ENCODE peak calls at places on chromosomes 6 and 20, in eight cellular contexts. X is SK-N-SH, Z is HCT116, U is hepatocyte, C is GM23248, Y is GM23338, O is MM.1S, I is neural progenitor cell. M is an unnamed sample.

GRCh38 chr6:70667256-70667710 is 400 bp upstream of the SMAP1 start:
- DNase-seq in I (no peak), C (no peak), O (no peak), U (no peak), Y (no peak), Z (no peak), X (no peak), M (no peak)

GRCh38 chr20:10510216-10510615 is 75.1 kb downstream of the SLX4IP start:
- DNase-seq in O (no peak), I (no peak), X (no peak), C (no peak), Z (no peak), U (no peak), Y (no peak), M (no peak)

GRCh38 chr6:164640946-164641345 is 668.5 kb downstream of the C6orf118 start:
- DNase-seq in I (no peak), Z (no peak), Y (no peak), U (no peak), O (peak), X (no peak), C (no peak), M (peak)

GRCh38 chr20:62675156-62675871 is 33.0 kb downstream of the SLCO4A1 start:
- DNase-seq in C (peak), U (no peak), O (no peak), Z (no peak), X (peak), Y (no peak), I (no peak), M (no peak)

GRCh38 chr6:136890194-136890558 is 31.9 kb upstream of the SLC35D3 start:
- DNase-seq in U (no peak), C (no peak), Y (no peak), X (peak), I (no peak), O (no peak), Z (no peak), M (no peak)

GRCh38 chr6:159788757-159789376 is 535 bp downstream of the TCP1 start:
- DNase-seq in X (peak), O (peak), Z (no peak), C (peak), Y (peak), U (peak), I (peak), M (peak)

GRCh38 chr6:142760152-142760551 is 184.8 kb downstream of the HIVEP2 start:
- DNase-seq in X (no peak), Z (no peak), Y (no peak), I (no peak), O (no peak), U (no peak), C (peak), M (no peak)

GRCh38 chr6:83867527-83868161 is 8.2 kb downstream of the CYB5R4 start:
- DNase-seq in X (no peak), Z (peak), U (peak), O (no peak), I (peak), C (peak), Y (peak), M (peak)

GRCh38 chr6:105816875-105817274 is 269.3 kb upstream of the PRDM1 start:
- DNase-seq in Z (no peak), X (no peak), Y (no peak), C (no peak), U (no peak), I (no peak), O (no peak), M (no peak)

GRCh38 chr6:35302604-35303218 is 5.1 kb downstream of the DEF6 start:
- DNase-seq in O (peak), I (no peak), X (peak), Z (peak), U (peak), Y (peak), C (peak), M (peak)

GRCh38 chr6:5950448-5950847 is 56.3 kb downstream of the NRN1 start:
- DNase-seq in Z (no peak), O (no peak), Y (peak), U (no peak), X (peak), I (peak), C (peak), M (peak)

GRCh38 chr20:50450961-50451752 is 59.0 kb upstream of the PTPN1 start:
- DNase-seq in U (peak), X (no peak), Y (peak), C (peak), O (peak), Z (no peak), I (peak), M (peak)

GRCh38 chr6:54493138-54493537 is 184.9 kb downstream of the TINAG start:
- DNase-seq in O (no peak), Z (peak), I (no peak), U (no peak), C (peak), X (no peak), Y (no peak), M (no peak)

GRCh38 chr6:87139236-87139635 is 16.1 kb upstream of the ZNF292 start:
- DNase-seq in Y (peak), I (peak), O (peak), Z (peak), C (peak), U (peak), X (peak), M (peak)

GRCh38 chr6:71393471-71393870 is 104.9 kb downstream of the OGFRL1 start:
- DNase-seq in X (no peak), Y (no peak), Z (no peak), I (no peak), O (no peak), U (no peak), C (peak), M (no peak)

GRCh38 chr20:44026932-44027685 is 112.5 kb downstream of the TOX2 start:
- DNase-seq in U (no peak), I (no peak), C (peak), O (no peak), Y (no peak), Z (no peak), X (peak), M (no peak)

GRCh38 chr6:98648211-98648914 is 186.0 kb upstream of the POU3F2 start:
- DNase-seq in C (no peak), X (no peak), Z (no peak), O (no peak), U (no peak), Y (no peak), I (no peak), M (no peak)

GRCh38 chr6:140174509-140174908 is 800.1 kb upstream of the CITED2 start:
- DNase-seq in Z (peak), U (no peak), C (peak), I (no peak), O (no peak), X (no peak), Y (no peak), M (no peak)

GRCh38 chr6:17965397-17965796 is 22.0 kb downstream of the KIF13A start:
- DNase-seq in X (no peak), O (no peak), Y (no peak), Z (no peak), C (peak), I (no peak), U (no peak), M (no peak)

GRCh38 chr20:23062632-23063031 is 13.2 kb upstream of the THBD start:
- DNase-seq in U (no peak), Z (no peak), I (no peak), Y (no peak), O (no peak), X (no peak), C (no peak), M (no peak)

GRCh38 chr20:3082955-3083952 is 1.3 kb downstream of the AVP start:
- DNase-seq in X (peak), O (no peak), U (no peak), Y (peak), C (no peak), I (peak), Z (no peak), M (no peak)

GRCh38 chr6:14932485-14933178 is 313.2 kb upstream of the JARID2 start:
- DNase-seq in X (no peak), Z (no peak), Y (no peak), O (no peak), U (no peak), I (peak), C (no peak), M (no peak)

GRCh38 chr20:52204136-52204535 is 12.6 kb upstream of the ZFP64 start:
- DNase-seq in X (no peak), Y (no peak), I (no peak), O (no peak), C (no peak), Z (peak), U (no peak), M (peak)

GRCh38 chr6:132205946-132206345 is 195.3 kb downstream of the MOXD1 start:
- DNase-seq in U (no peak), C (peak), Y (no peak), I (peak), O (no peak), Z (no peak), X (no peak), M (no peak)

GRCh38 chr6:37618916-37619605 is 78.6 kb downstream of the MDGA1 start:
- DNase-seq in Y (no peak), X (no peak), O (no peak), U (no peak), Z (no peak), I (peak), C (peak), M (no peak)

GRCh38 chr20:64240243-64241015 is 15.1 kb upstream of the PCMTD2 start:
- DNase-seq in I (no peak), X (no peak), O (no peak), Y (no peak), Z (no peak), U (no peak), C (no peak), M (no peak)

GRCh38 chr6:158730175-158730907 is 80.5 kb downstream of the SYTL3 start:
- DNase-seq in Y (peak), U (peak), Z (peak), C (no peak), O (no peak), X (no peak), I (peak), M (no peak)

GRCh38 chr20:23200914-23201313 is 114.8 kb upstream of the CD93 start:
- DNase-seq in U (peak), O (no peak), X (peak), I (peak), C (peak), Z (peak), Y (peak), M (no peak)

GRCh38 chr6:36780517-36781210 is 58.6 kb downstream of the CPNE5 start:
- DNase-seq in X (no peak), Y (no peak), I (no peak), Z (no peak), U (peak), C (no peak), O (no peak), M (peak)

GRCh38 chr6:116136933-116137340 is 11.0 kb upstream of the COL10A1 start:
- DNase-seq in Y (no peak), X (no peak), U (no peak), Z (no peak), I (no peak), O (no peak), C (no peak), M (no peak)

GRCh38 chr20:20322912-20323311 is 45.0 kb upstream of the INSM1 start:
- DNase-seq in Y (no peak), Z (no peak), X (no peak), C (no peak), O (no peak), I (no peak), U (no peak), M (no peak)

GRCh38 chr6:139721924-139722323 is 347.5 kb upstream of the CITED2 start:
- DNase-seq in I (no peak), O (no peak), X (no peak), U (no peak), Y (no peak), Z (no peak), C (no peak), M (no peak)

GRCh38 chr20:57392512-57393271 is 1.5 kb downstream of the RBM38 start:
- DNase-seq in C (no peak), U (no peak), Z (no peak), X (no peak), O (peak), Y (no peak), I (no peak), M (peak)

GRCh38 chr20:10304474-10305046 is 85.9 kb downstream of the SNAP25 start:
- DNase-seq in I (no peak), O (no peak), Y (no peak), C (no peak), X (no peak), Z (no peak), U (no peak), M (no peak)

GRCh38 chr20:11453430-11453829 is 464.3 kb upstream of the BTBD3 start:
- DNase-seq in O (no peak), Z (no peak), Y (no peak), X (no peak), U (no peak), C (peak), I (no peak), M (no peak)

GRCh38 chr20:41395669-41396664 is 29.3 kb upstream of the EMILIN3 start:
- DNase-seq in Y (peak), Z (no peak), X (no peak), U (no peak), C (peak), I (peak), O (no peak), M (no peak)

GRCh38 chr6:156859686-156860085 is 82.5 kb downstream of the ARID1B start:
- DNase-seq in Z (no peak), O (no peak), C (no peak), I (no peak), U (no peak), X (no peak), Y (no peak), M (no peak)

DNA sequence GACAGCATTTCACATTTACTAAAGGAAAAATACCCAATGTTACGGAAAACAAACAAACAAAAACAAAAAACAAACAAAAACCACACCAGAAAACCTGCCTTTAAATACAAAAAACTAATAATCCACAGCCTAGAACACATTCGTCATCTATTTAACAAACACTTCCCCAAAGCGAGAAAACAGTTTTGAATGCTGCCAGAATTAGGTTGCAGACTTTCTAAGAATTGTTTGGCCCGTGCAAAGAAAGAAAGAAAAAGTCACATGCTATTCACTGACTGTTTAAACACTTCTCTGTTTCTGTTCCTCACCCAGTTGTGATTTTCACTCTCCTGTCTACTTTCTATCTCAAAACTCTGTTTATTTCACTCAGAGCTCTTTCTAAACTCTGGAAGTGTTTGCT is 52.5 kb downstream of the BCAS1 start:
- DNase-seq in C (no peak), I (no peak), X (no peak), Z (no peak), O (peak), U (no peak), Y (no peak), M (peak)
- TF ChIP-seq EZH2phosphoT487 in C (no peak), I (no peak), X (no peak), Z (no peak), O (no peak), U (no peak), Y (no peak), M (no peak)

DNA sequence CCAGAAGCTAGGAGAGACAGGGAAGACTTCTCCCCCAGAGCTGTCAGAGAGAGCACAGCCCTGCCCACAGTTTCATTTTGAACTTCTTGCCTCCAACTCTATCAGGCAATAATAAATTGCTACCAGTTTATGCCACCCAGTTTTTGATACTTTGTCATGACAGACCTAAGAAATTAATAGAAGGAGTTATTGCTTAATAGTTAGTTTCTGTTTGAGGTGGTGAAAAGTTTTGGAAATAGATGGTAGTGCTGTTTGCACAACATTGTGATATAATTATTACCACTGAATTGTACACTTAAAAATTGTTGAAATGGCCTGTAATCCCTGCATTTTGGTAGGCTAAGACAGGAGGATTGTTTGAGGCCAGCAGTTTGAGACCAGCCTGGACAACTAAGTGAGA is 5.0 kb upstream of the MDFI start:
- DNase-seq in C (no peak), Y (no peak), U (no peak), Z (no peak), I (no peak), X (no peak), O (no peak), M (no peak)
- H3K27ac ChIP-seq in C (no peak), Y (no peak), U (no peak), Z (no peak), I (no peak), X (no peak), O (no peak), M (no peak)

GRCh38 chr6:28709478-28710349 is 184.0 kb downstream of the GPX5 start:
- DNase-seq in X (no peak), Z (no peak), U (no peak), O (no peak), Y (peak), I (peak), C (no peak), M (no peak)
- H3K4me3 ChIP-seq in X (peak), Z (no peak), U (peak), O (no peak), Y (peak), I (peak), C (peak), M (no peak)

DNA sequence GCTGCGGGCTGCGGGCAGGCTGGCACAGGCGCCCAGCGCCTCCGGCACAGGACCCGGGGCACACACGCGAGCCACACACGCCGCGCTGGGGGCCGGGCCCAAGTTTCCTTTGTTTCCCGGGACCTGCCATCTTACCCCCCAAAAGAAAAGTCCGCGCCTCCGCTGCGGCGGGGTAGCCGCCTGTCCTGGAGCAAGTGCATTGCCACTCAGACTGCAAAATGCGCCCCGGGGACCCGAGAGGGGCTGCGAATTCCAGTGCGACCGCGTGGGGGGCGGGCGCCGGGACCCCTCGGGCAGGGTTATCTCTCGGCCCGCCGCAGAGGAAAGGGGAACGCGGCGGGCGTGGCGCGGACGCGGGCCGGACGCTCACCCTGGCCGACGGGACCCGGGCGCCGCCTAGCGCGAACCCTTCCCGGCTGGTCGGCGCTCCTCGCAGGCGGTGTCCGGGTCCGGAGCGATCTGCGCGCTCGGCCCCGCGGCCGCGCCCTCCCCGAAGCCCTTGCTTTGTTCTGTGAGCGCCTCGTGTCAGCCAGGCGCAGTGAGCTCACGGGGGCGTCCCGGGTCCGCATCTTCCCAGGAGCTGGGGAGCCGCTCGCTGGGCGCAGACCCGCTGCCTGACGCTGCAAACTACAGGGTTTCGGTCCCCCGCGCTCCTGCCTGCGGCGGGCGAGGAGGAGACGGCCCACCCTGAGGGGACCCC is 620 bp upstream of the CD24 start:
- DNase-seq in C (peak), I (peak), Z (no peak), X (peak), Y (peak), U (peak), O (peak), M (peak)
- TF ChIP-seq EZH2phosphoT487 in C (peak), I (peak), Z (no peak), X (peak), Y (no peak), U (no peak), O (no peak), M (no peak)

GRCh38 chr6:125098253-125098652 is 55.3 kb upstream of the TPD52L1 start:
- DNase-seq in O (no peak), U (no peak), Y (no peak), X (no peak), I (no peak), Z (no peak), C (no peak), M (no peak)
- H3K27ac ChIP-seq in O (no peak), U (no peak), Y (no peak), X (no peak), I (no peak), Z (no peak), C (no peak), M (no peak)

GRCh38 chr6:45421700-45422540 is 44.2 kb upstream of the SUPT3H start:
- DNase-seq in Z (no peak), O (peak), C (peak), Y (peak), U (peak), X (peak), I (peak), M (peak)
- H3K4me3 ChIP-seq in Z (peak), O (peak), C (peak), Y (peak), U (peak), X (peak), I (peak), M (peak)

GRCh38 chr20:37922016-37922415 is 19.1 kb downstream of the VSTM2L start:
- DNase-seq in C (no peak), O (no peak), Y (no peak), I (no peak), X (no peak), Z (no peak), U (no peak), M (no peak)
- TF ChIP-seq EZH2phosphoT487 in C (no peak), O (no peak), Y (no peak), I (no peak), X (no peak), Z (no peak), U (no peak), M (no peak)

GRCh38 chr6:82364087-82365010 is 732 bp downstream of the TPBG start:
- DNase-seq in O (no peak), Z (peak), C (peak), I (peak), U (peak), X (peak), Y (peak), M (no peak)

GRCh38 chr6:82363368-82364086 is at the start of gene TPBG:
- DNase-seq in O (peak), C (peak), U (peak), Y (peak), I (peak), X (peak), Z (peak), M (no peak)

GRCh38 chr6:82362144-82362543 is 1.5 kb upstream of the TPBG start:
- DNase-seq in C (peak), I (no peak), U (no peak), O (no peak), Z (no peak), X (no peak), Y (no peak), M (no peak)

GRCh38 chr6:82362868-82363267 is 749 bp upstream of the TPBG start:
- DNase-seq in X (peak), Y (peak), C (peak), O (no peak), Z (no peak), I (peak), U (peak), M (no peak)

GRCh38 chr6:82365011-82365751 is 1.6 kb downstream of the TPBG start:
- DNase-seq in C (peak), Z (peak), O (no peak), I (peak), Y (peak), U (peak), X (peak), M (no peak)
- H3K27ac ChIP-seq in C (peak), Z (peak), O (no peak), I (peak), Y (no peak), U (peak), X (peak), M (no peak)

DNA sequence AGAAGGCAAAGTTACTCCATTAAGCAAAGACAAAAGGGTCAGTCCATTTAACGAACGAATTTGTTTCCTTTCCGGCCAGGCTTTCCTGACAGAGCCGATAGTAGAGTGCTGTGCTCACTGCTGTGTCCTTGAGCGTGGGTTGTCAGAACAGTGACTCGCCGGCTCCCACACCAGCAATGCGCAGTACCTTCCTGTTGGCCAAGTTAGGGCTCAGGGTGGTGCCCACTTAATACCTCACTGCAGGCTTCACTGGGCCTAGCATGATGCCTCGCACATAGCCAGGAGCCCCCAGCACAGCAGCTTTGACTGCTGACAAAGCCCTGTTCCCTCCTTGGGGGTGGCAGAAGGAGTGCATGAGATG is 294.8 kb downstream of the FOXC1 start:
- DNase-seq in C (no peak), X (peak), Z (no peak), I (no peak), U (no peak), Y (no peak), O (no peak), M (no peak)
- H3K4me3 ChIP-seq in C (no peak), X (no peak), Z (no peak), I (no peak), U (no peak), Y (no peak), O (no peak), M (no peak)

M was measured in OCI-LY7.